ENCODE peak calls at places on chromosomes 12 and 14, in four cellular contexts. E is CD8-positive, alpha-beta T cell; U is HCT116; I is AG09309. A is an unnamed sample.

GRCh38 chr14:31340297-31341063 is 79.9 kb downstream of the HEATR5A start:
- DNase-seq in E (no peak), U (no peak), I (no peak), A (no peak)

GRCh38 chr14:91897121-91897701 is 29.9 kb upstream of the TC2N start:
- DNase-seq in E (no peak), U (no peak), I (peak), A (peak)

GRCh38 chr12:47715393-47715876 is 9.6 kb upstream of the RPAP3 start:
- DNase-seq in E (peak), U (peak), I (no peak), A (peak)

GRCh38 chr14:50756300-50756699 is 74.7 kb downstream of the NIN start:
- DNase-seq in E (no peak), U (no peak), I (no peak), A (no peak)

GRCh38 chr12:69042970-69043369 is 110.0 kb upstream of the CPM start:
- DNase-seq in E (no peak), U (no peak), I (no peak), A (no peak)

GRCh38 chr14:92729632-92730358 is 18.6 kb downstream of the LGMN start:
- DNase-seq in E (no peak), U (no peak), I (peak), A (peak)

GRCh38 chr12:24226745-24227350 is 277.4 kb upstream of the SOX5 start:
- DNase-seq in E (no peak), U (no peak), I (no peak), A (peak)

GRCh38 chr12:3677609-3678008 is 75.3 kb downstream of the CRACR2A start:
- DNase-seq in E (no peak), U (no peak), I (no peak), A (no peak)

GRCh38 chr14:59303216-59303615 is 114.7 kb downstream of the DAAM1 start:
- DNase-seq in E (no peak), U (no peak), I (no peak), A (no peak)

GRCh38 chr14:78448483-78449094 is 278.4 kb downstream of the NRXN3 start:
- DNase-seq in E (peak), U (peak), I (no peak), A (peak)

GRCh38 chr14:104723651-104724406 is at the start of gene ADSS1:
- DNase-seq in E (peak), U (no peak), I (no peak), A (no peak)

GRCh38 chr12:78239566-78239965 is 408.9 kb downstream of the NAV3 start:
- DNase-seq in E (no peak), U (no peak), I (no peak), A (no peak)

GRCh38 chr12:53208877-53209463 is 1.9 kb upstream of the ITGB7 start:
- DNase-seq in E (no peak), U (no peak), I (no peak), A (no peak)

GRCh38 chr12:133220521-133220920 is 15.2 kb downstream of the ANHX start:
- DNase-seq in E (no peak), U (no peak), I (no peak), A (no peak)

GRCh38 chr12:3228587-3228986 is 151.4 kb downstream of the TSPAN9 start:
- DNase-seq in E (no peak), U (no peak), I (no peak), A (no peak)

GRCh38 chr14:90693413-90693812 is 122.8 kb downstream of the TTC7B start:
- DNase-seq in E (no peak), U (no peak), I (no peak), A (no peak)

GRCh38 chr12:11894890-11895289 is 175.8 kb upstream of the BCL2L14 start:
- DNase-seq in E (no peak), U (no peak), I (no peak), A (no peak)

GRCh38 chr12:98803468-98804209 is 158.5 kb downstream of the APAF1 start:
- DNase-seq in E (no peak), U (peak), I (peak), A (no peak)

GRCh38 chr14:51398898-51399297 is 158.9 kb downstream of the TMX1 start:
- DNase-seq in E (no peak), U (no peak), I (peak), A (peak)

GRCh38 chr14:23559010-23559920 is 3.2 kb downstream of the THTPA start:
- DNase-seq in E (peak), U (no peak), I (no peak), A (peak)

GRCh38 chr14:69980457-69981414 is 101.5 kb downstream of the SMOC1 start:
- DNase-seq in E (no peak), U (peak), I (no peak), A (no peak)

GRCh38 chr12:112349440-112349839 is 32.8 kb downstream of the HECTD4 start:
- DNase-seq in E (no peak), U (no peak), I (no peak), A (no peak)

GRCh38 chr14:90607141-90607540 is 209.1 kb downstream of the TTC7B start:
- DNase-seq in E (no peak), U (no peak), I (no peak), A (no peak)

GRCh38 chr12:81257952-81258551 is 180.2 kb downstream of the ACSS3 start:
- DNase-seq in E (no peak), U (peak), I (no peak), A (peak)

GRCh38 chr14:53391631-53392030 is 238.5 kb upstream of the DDHD1 start:
- DNase-seq in E (no peak), U (peak), I (peak), A (peak)

GRCh38 chr12:123519151-123520001 is 14.1 kb downstream of the RILPL1 start:
- DNase-seq in E (no peak), U (no peak), I (peak), A (peak)

GRCh38 chr12:4039927-4040326 is 166.7 kb upstream of the PARP11 start:
- DNase-seq in E (no peak), U (no peak), I (no peak), A (no peak)

GRCh38 chr12:4434721-4435425 is 10.7 kb downstream of the FGF6 start:
- DNase-seq in E (no peak), U (no peak), I (no peak), A (no peak)

GRCh38 chr12:83147341-83147740 is 460.6 kb downstream of the TMTC2 start:
- DNase-seq in E (no peak), U (no peak), I (no peak), A (no peak)

GRCh38 chr12:95804296-95804695 is 13.7 kb upstream of the NTN4 start:
- DNase-seq in E (no peak), U (no peak), I (no peak), A (no peak)

GRCh38 chr12:13195244-13195643 is 1.3 kb upstream of the EMP1 start:
- DNase-seq in E (no peak), U (no peak), I (no peak), A (no peak)

GRCh38 chr12:77488041-77488620 is 342.6 kb upstream of the NAV3 start:
- DNase-seq in E (no peak), U (no peak), I (peak), A (peak)

GRCh38 chr14:22276913-22277816 is 311.9 kb downstream of the DAD1 start:
- DNase-seq in E (no peak), U (peak), I (no peak), A (peak)

GRCh38 chr12:31005944-31006361 is 67.7 kb upstream of the DDX11 start:
- DNase-seq in E (no peak), U (peak), I (peak), A (peak)

GRCh38 chr12:59405992-59406391 is 189.8 kb upstream of the SLC16A7 start:
- DNase-seq in E (no peak), U (no peak), I (no peak), A (no peak)

GRCh38 chr12:120358412-120359158 is 10.4 kb downstream of the MSI1 start:
- DNase-seq in E (no peak), U (no peak), I (no peak), A (no peak)

GRCh38 chr14:29627141-29627540 is 300.5 kb downstream of the PRKD1 start:
- DNase-seq in E (no peak), U (no peak), I (no peak), A (peak)

GRCh38 chr14:100826371-100827139 is 637 bp downstream of the MEG3 start:
- DNase-seq in E (no peak), U (no peak), I (no peak), A (no peak)

GRCh38 chr14:100828448-100828834 is 2.5 kb downstream of the MEG3 start:
- DNase-seq in E (no peak), U (no peak), I (no peak), A (peak)

GRCh38 chr14:100825691-100826331 is at the start of gene MEG3:
- DNase-seq in E (no peak), U (no peak), I (peak), A (peak)

GRCh38 chr14:100827751-100828447 is 2.0 kb downstream of the MEG3 start:
- DNase-seq in E (no peak), U (no peak), I (peak), A (peak)

GRCh38 chr14:100827140-100827517 is 1.2 kb downstream of the MEG3 start:
- DNase-seq in E (no peak), U (no peak), I (no peak), A (peak)
- TF ChIP-seq CTCF in E (no peak), U (no peak), I (peak), A (peak)

DNA sequence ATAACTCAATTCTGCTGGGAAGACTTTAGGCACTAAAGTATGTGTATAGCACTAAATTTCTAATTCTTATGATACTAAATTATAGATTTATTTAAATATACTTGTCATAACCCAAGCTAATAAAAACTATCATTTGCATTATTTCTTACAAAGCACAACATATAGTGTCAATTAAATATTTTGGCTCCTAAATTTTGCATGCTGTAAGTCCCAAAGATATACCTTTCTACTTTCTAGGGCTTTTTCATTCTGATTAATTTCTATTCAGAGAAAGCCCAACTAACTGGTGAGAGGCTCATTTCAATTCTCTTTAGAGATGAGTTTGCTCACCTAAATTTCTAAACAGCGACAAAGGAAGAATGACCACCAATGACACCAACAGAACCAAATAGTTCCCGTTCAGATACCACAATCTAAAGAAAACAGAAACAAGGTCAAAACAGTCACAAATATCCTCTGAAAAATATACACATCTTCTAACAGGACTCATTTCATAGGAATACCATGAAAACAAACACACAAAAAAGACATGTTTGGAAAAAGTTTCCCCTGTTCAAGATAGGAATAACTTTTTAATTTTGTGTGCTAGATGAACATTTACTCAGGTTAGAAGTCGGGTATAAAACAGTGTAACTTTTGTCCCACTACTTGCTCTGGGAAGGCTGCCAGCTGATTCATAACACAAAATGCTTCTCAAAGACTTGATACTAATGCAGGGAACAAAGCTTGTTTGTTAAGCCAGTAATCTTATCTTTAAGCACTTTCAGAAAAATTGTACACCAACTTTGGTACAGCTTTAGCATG is 7.6 kb downstream of the SLC38A2 start:
- DNase-seq in E (no peak), U (no peak), I (no peak), A (peak)
- H3K4me3 ChIP-seq in E (no peak), U (no peak), I (peak), A (peak)

DNA sequence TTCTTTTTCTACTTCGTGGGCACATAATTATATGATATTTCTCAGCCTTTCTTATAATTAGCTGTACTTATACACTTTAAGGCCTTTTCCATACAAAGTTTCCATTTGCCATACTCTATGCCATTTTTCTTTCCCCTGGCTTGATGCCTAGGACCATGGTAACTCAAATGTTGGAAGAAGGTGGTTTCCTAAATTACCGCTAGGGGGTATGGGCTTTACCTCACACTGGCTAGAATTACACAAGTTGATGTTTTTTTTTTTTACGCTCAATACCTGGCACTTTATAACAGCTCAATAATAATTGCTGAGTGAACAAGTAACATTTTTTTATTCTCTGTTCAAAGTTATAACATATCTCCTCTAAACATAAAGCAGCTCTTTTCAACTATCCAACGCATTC is 306.8 kb upstream of the LRFN5 start:
- DNase-seq in E (no peak), U (no peak), I (no peak), A (no peak)
- TF ChIP-seq CTCF in E (no peak), U (no peak), I (no peak), A (no peak)

GRCh38 chr12:94615284-94616216 is 34.8 kb downstream of the TMCC3 start:
- DNase-seq in E (no peak), U (no peak), I (no peak), A (peak)
- H3K4me3 ChIP-seq in E (no peak), U (peak), I (no peak), A (no peak)

DNA sequence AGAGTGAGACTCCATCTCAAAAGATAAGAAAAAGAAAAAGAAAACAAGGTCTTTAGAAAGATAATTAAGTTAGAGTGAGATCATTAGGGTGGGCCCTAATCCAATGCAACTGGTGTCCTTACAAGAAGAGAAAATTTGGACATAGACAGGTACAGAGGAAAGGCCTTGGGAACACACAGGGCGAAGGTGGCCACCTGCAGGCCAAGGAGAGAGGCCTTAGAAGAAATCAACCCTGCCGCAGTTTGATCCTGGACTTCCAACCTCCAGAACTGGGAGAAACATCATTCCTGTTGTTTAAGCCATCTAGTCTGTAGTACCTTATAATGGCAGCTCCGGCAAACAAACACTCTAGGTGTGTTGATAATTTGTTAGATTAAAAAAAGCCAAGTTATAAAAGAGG is 491.9 kb downstream of the MED13L start:
- DNase-seq in E (no peak), U (no peak), I (no peak), A (no peak)
- TF ChIP-seq CTCF in E (no peak), U (peak), I (no peak), A (no peak)

GRCh38 chr12:15729097-15729496 is 60.1 kb downstream of the EPS8 start:
- DNase-seq in E (no peak), U (no peak), I (no peak), A (no peak)

GRCh38 chr12:15735837-15736615 is 53.2 kb downstream of the EPS8 start:
- DNase-seq in E (no peak), U (no peak), I (no peak), A (no peak)

GRCh38 chr12:15731940-15732339 is 57.2 kb downstream of the EPS8 start:
- DNase-seq in E (no peak), U (no peak), I (no peak), A (no peak)

GRCh38 chr12:15732341-15733061 is 56.7 kb downstream of the EPS8 start:
- DNase-seq in E (no peak), U (peak), I (no peak), A (no peak)

GRCh38 chr12:15733136-15733535 is 56.1 kb downstream of the EPS8 start:
- DNase-seq in E (no peak), U (no peak), I (no peak), A (no peak)
- H3K4me3 ChIP-seq in E (no peak), U (no peak), I (no peak), A (no peak)

GRCh38 chr12:70774055-70774454 is 136.8 kb upstream of the PTPRB start:
- DNase-seq in E (no peak), U (no peak), I (no peak), A (peak)
- TF ChIP-seq CTCF in E (no peak), U (no peak), I (no peak), A (no peak)

GRCh38 chr12:32983968-32984367 is 87.4 kb upstream of the PKP2 start:
- DNase-seq in E (no peak), U (no peak), I (no peak), A (no peak)

GRCh38 chr12:32983332-32983731 is 86.8 kb upstream of the PKP2 start:
- DNase-seq in E (no peak), U (no peak), I (no peak), A (no peak)

DNA sequence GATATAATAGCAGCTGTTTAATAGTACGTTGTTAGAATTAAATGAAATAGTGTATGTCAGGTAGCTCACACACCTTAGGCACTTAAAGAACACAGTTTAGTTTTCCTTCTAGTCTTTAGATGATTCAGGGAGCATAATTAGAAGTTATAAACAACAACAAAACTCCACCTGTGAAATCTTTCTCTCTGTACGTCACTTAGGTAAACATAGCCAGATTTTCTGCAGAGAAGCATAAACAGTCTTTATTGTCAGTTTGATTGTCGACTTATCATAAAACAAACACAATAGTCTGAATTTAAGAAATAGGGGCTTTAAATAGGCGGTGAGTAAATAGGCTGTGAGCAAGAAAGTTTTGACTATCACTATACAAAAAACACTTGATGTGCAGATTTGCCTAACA is 84.6 kb upstream of the PKP2 start:
- DNase-seq in E (no peak), U (no peak), I (no peak), A (no peak)
- H3K4me3 ChIP-seq in E (no peak), U (no peak), I (no peak), A (no peak)

GRCh38 chr12:51246254-51246853 is 7.7 kb downstream of the DAZAP2 start:
- DNase-seq in E (peak), U (no peak), I (no peak), A (peak)
- TF ChIP-seq CTCF in E (no peak), U (no peak), I (no peak), A (no peak)